ENCODE peak calls at places on chromosomes 4 and X, in eight cellular contexts. One of them, this sample, is unnamed.

GRCh38 chrX:6053126-6053625 is 175.5 kb downstream of the NLGN4X start:
- DNase-seq in H7: no peak
- DNase-seq in psoas muscle: no peak
- DNase-seq in midbrain: no peak
- DNase-seq in Karpas-422: no peak
- DNase-seq in aorta: no peak
- DNase-seq in NCI-H446 treated with DMSO at 0.1 percent for 48 hours: no peak
- DNase-seq in kidney: no peak
- DNase-seq in this sample: no peak

GRCh38 chr4:23789765-23790164 is 100.1 kb downstream of the PPARGC1A start:
- DNase-seq in H7: no peak
- DNase-seq in NCI-H446 treated with DMSO at 0.1 percent for 48 hours: no peak
- DNase-seq in Karpas-422: no peak
- DNase-seq in midbrain: no peak
- DNase-seq in kidney: peak; percentile 87
- DNase-seq in psoas muscle: no peak
- DNase-seq in aorta: peak; percentile 64
- DNase-seq in this sample: no peak

GRCh38 chr4:187908079-187908501 is 87.5 kb upstream of the ZFP42 start:
- DNase-seq in psoas muscle: no peak
- DNase-seq in aorta: no peak
- DNase-seq in Karpas-422: no peak
- DNase-seq in H7: no peak
- DNase-seq in NCI-H446 treated with DMSO at 0.1 percent for 48 hours: no peak
- DNase-seq in midbrain: no peak
- DNase-seq in kidney: no peak
- DNase-seq in this sample: no peak

GRCh38 chr4:10682397-10682796 is 2.2 kb downstream of the CLNK start:
- DNase-seq in kidney: no peak
- DNase-seq in midbrain: no peak
- DNase-seq in H7: no peak
- DNase-seq in Karpas-422: no peak
- DNase-seq in aorta: no peak
- DNase-seq in NCI-H446 treated with DMSO at 0.1 percent for 48 hours: no peak
- DNase-seq in psoas muscle: no peak
- DNase-seq in this sample: no peak

GRCh38 chr4:173448919-173449641 is 50.2 kb upstream of the SCRG1 start:
- DNase-seq in H7: no peak
- DNase-seq in midbrain: no peak
- DNase-seq in kidney: no peak
- DNase-seq in aorta: no peak
- DNase-seq in Karpas-422: no peak
- DNase-seq in psoas muscle: no peak
- DNase-seq in NCI-H446 treated with DMSO at 0.1 percent for 48 hours: peak; percentile 40
- DNase-seq in this sample: no peak

GRCh38 chr4:101037938-101038413 is 309.4 kb downstream of the PPP3CA start:
- DNase-seq in kidney: no peak
- DNase-seq in NCI-H446 treated with DMSO at 0.1 percent for 48 hours: no peak
- DNase-seq in aorta: no peak
- DNase-seq in Karpas-422: no peak
- DNase-seq in H7: no peak
- DNase-seq in psoas muscle: no peak
- DNase-seq in midbrain: no peak
- DNase-seq in this sample: no peak

GRCh38 chrX:40097492-40098263 is at the start of gene BCOR:
- DNase-seq in NCI-H446 treated with DMSO at 0.1 percent for 48 hours: peak; percentile 32
- DNase-seq in Karpas-422: peak; percentile 84
- DNase-seq in H7: peak; percentile 95
- DNase-seq in midbrain: peak; percentile 64
- DNase-seq in kidney: peak; percentile 93
- DNase-seq in aorta: peak; percentile 86
- DNase-seq in psoas muscle: peak; percentile 89
- DNase-seq in this sample: peak; percentile 71

GRCh38 chr4:119730644-119730995 is 102.0 kb upstream of the PDE5A start:
- DNase-seq in kidney: no peak
- DNase-seq in H7: no peak
- DNase-seq in aorta: no peak
- DNase-seq in midbrain: no peak
- DNase-seq in NCI-H446 treated with DMSO at 0.1 percent for 48 hours: no peak
- DNase-seq in Karpas-422: no peak
- DNase-seq in psoas muscle: no peak
- DNase-seq in this sample: no peak

GRCh38 chrX:14591976-14592375 is 62.6 kb downstream of the GLRA2 start:
- DNase-seq in kidney: no peak
- DNase-seq in psoas muscle: no peak
- DNase-seq in aorta: no peak
- DNase-seq in Karpas-422: no peak
- DNase-seq in H7: no peak
- DNase-seq in NCI-H446 treated with DMSO at 0.1 percent for 48 hours: no peak
- DNase-seq in midbrain: no peak
- DNase-seq in this sample: no peak

GRCh38 chrX:15873566-15873965 is 19.0 kb upstream of the AP1S2 start:
- DNase-seq in kidney: no peak
- DNase-seq in NCI-H446 treated with DMSO at 0.1 percent for 48 hours: no peak
- DNase-seq in H7: no peak
- DNase-seq in psoas muscle: no peak
- DNase-seq in midbrain: no peak
- DNase-seq in aorta: no peak
- DNase-seq in Karpas-422: no peak
- DNase-seq in this sample: no peak

GRCh38 chr4:11079171-11079570 is 349.5 kb downstream of the HS3ST1 start:
- DNase-seq in midbrain: no peak
- DNase-seq in H7: no peak
- DNase-seq in NCI-H446 treated with DMSO at 0.1 percent for 48 hours: no peak
- DNase-seq in Karpas-422: no peak
- DNase-seq in psoas muscle: no peak
- DNase-seq in kidney: no peak
- DNase-seq in aorta: no peak
- DNase-seq in this sample: no peak

GRCh38 chr4:23036921-23037495 is 344.3 kb downstream of the GBA3 start:
- DNase-seq in aorta: no peak
- DNase-seq in H7: no peak
- DNase-seq in kidney: no peak
- DNase-seq in midbrain: no peak
- DNase-seq in psoas muscle: no peak
- DNase-seq in NCI-H446 treated with DMSO at 0.1 percent for 48 hours: no peak
- DNase-seq in Karpas-422: no peak
- DNase-seq in this sample: no peak

GRCh38 chrX:2679534-2680485 is 11.3 kb upstream of the CD99 start:
- DNase-seq in psoas muscle: no peak
- DNase-seq in NCI-H446 treated with DMSO at 0.1 percent for 48 hours: no peak
- DNase-seq in midbrain: no peak
- DNase-seq in H7: no peak
- DNase-seq in Karpas-422: no peak
- DNase-seq in aorta: no peak
- DNase-seq in kidney: no peak
- DNase-seq in this sample: no peak

GRCh38 chr4:182863501-182863900 is 53.7 kb downstream of the DCTD start:
- DNase-seq in H7: peak; percentile 45
- DNase-seq in kidney: no peak
- DNase-seq in midbrain: no peak
- DNase-seq in NCI-H446 treated with DMSO at 0.1 percent for 48 hours: no peak
- DNase-seq in psoas muscle: no peak
- DNase-seq in Karpas-422: no peak
- DNase-seq in aorta: no peak
- DNase-seq in this sample: no peak

GRCh38 chrX:154032156-154032555 is 12.5 kb upstream of the IRAK1 start:
- DNase-seq in Karpas-422: no peak
- DNase-seq in midbrain: no peak
- DNase-seq in aorta: no peak
- DNase-seq in psoas muscle: no peak
- DNase-seq in NCI-H446 treated with DMSO at 0.1 percent for 48 hours: no peak
- DNase-seq in kidney: no peak
- DNase-seq in H7: no peak
- DNase-seq in this sample: no peak

GRCh38 chr4:122661661-122662160 is 40.8 kb upstream of the IL21 start:
- DNase-seq in Karpas-422: no peak
- DNase-seq in NCI-H446 treated with DMSO at 0.1 percent for 48 hours: no peak
- DNase-seq in kidney: no peak
- DNase-seq in psoas muscle: no peak
- DNase-seq in midbrain: no peak
- DNase-seq in H7: no peak
- DNase-seq in aorta: no peak
- DNase-seq in this sample: no peak

GRCh38 chr4:109752545-109752944 is 22.7 kb upstream of the PLA2G12A start:
- DNase-seq in NCI-H446 treated with DMSO at 0.1 percent for 48 hours: no peak
- DNase-seq in kidney: no peak
- DNase-seq in psoas muscle: no peak
- DNase-seq in Karpas-422: no peak
- DNase-seq in aorta: no peak
- DNase-seq in H7: no peak
- DNase-seq in midbrain: no peak
- DNase-seq in this sample: no peak

GRCh38 chr4:174365018-174365587 is 81.4 kb downstream of the CEP44 start:
- DNase-seq in kidney: no peak
- DNase-seq in aorta: no peak
- DNase-seq in H7: no peak
- DNase-seq in Karpas-422: peak; percentile 66
- DNase-seq in psoas muscle: no peak
- DNase-seq in midbrain: peak; percentile 31
- DNase-seq in NCI-H446 treated with DMSO at 0.1 percent for 48 hours: no peak
- DNase-seq in this sample: no peak

GRCh38 chr4:74661427-74662171 is 132.7 kb downstream of the BTC start:
- DNase-seq in aorta: no peak
- DNase-seq in kidney: no peak
- DNase-seq in H7: no peak
- DNase-seq in psoas muscle: no peak
- DNase-seq in midbrain: no peak
- DNase-seq in NCI-H446 treated with DMSO at 0.1 percent for 48 hours: no peak
- DNase-seq in Karpas-422: no peak
- DNase-seq in this sample: no peak

GRCh38 chr4:142291299-142291698 is 554.8 kb downstream of the INPP4B start:
- DNase-seq in Karpas-422: no peak
- DNase-seq in aorta: no peak
- DNase-seq in psoas muscle: no peak
- DNase-seq in midbrain: no peak
- DNase-seq in NCI-H446 treated with DMSO at 0.1 percent for 48 hours: no peak
- DNase-seq in kidney: no peak
- DNase-seq in H7: no peak
- DNase-seq in this sample: no peak

GRCh38 chr4:128796934-128797333 is 12.6 kb upstream of the JADE1 start:
- DNase-seq in psoas muscle: no peak
- DNase-seq in H7: no peak
- DNase-seq in midbrain: no peak
- DNase-seq in Karpas-422: no peak
- DNase-seq in aorta: no peak
- DNase-seq in kidney: no peak
- DNase-seq in NCI-H446 treated with DMSO at 0.1 percent for 48 hours: no peak
- DNase-seq in this sample: no peak

GRCh38 chrX:85084770-85085393 is 81.2 kb downstream of the APOOL start:
- DNase-seq in midbrain: peak; percentile 25
- DNase-seq in NCI-H446 treated with DMSO at 0.1 percent for 48 hours: peak; percentile 5
- DNase-seq in Karpas-422: peak; percentile 73
- DNase-seq in H7: peak; percentile 46
- DNase-seq in psoas muscle: no peak
- DNase-seq in kidney: no peak
- DNase-seq in aorta: no peak
- DNase-seq in this sample: no peak

GRCh38 chrX:57821703-57822375 is 88.4 kb downstream of the ZXDA start:
- DNase-seq in psoas muscle: no peak
- DNase-seq in midbrain: peak; percentile 73
- DNase-seq in Karpas-422: peak; percentile 88
- DNase-seq in NCI-H446 treated with DMSO at 0.1 percent for 48 hours: peak; percentile 19
- DNase-seq in aorta: no peak
- DNase-seq in kidney: no peak
- DNase-seq in H7: peak; percentile 15
- DNase-seq in this sample: peak; percentile 12

GRCh38 chrX:124015721-124016120 is 54.2 kb downstream of the STAG2 start:
- DNase-seq in NCI-H446 treated with DMSO at 0.1 percent for 48 hours: no peak
- DNase-seq in aorta: no peak
- DNase-seq in Karpas-422: no peak
- DNase-seq in psoas muscle: no peak
- DNase-seq in kidney: no peak
- DNase-seq in H7: no peak
- DNase-seq in midbrain: no peak
- DNase-seq in this sample: no peak

GRCh38 chrX:125205084-125205917 is 114.4 kb upstream of the TEX13C start:
- DNase-seq in Karpas-422: no peak
- DNase-seq in kidney: peak; percentile 85
- DNase-seq in H7: peak; percentile 77
- DNase-seq in psoas muscle: peak; percentile 78
- DNase-seq in midbrain: no peak
- DNase-seq in NCI-H446 treated with DMSO at 0.1 percent for 48 hours: peak; percentile 92
- DNase-seq in aorta: peak; percentile 57
- DNase-seq in this sample: peak; percentile 43

GRCh38 chrX:86241547-86241946 is 93.3 kb downstream of the DACH2 start:
- DNase-seq in kidney: no peak
- DNase-seq in psoas muscle: no peak
- DNase-seq in Karpas-422: no peak
- DNase-seq in H7: no peak
- DNase-seq in midbrain: no peak
- DNase-seq in NCI-H446 treated with DMSO at 0.1 percent for 48 hours: no peak
- DNase-seq in aorta: no peak
- DNase-seq in this sample: no peak

GRCh38 chrX:123803331-123803983 is 56.4 kb upstream of the XIAP start:
- DNase-seq in midbrain: no peak
- DNase-seq in H7: no peak
- DNase-seq in NCI-H446 treated with DMSO at 0.1 percent for 48 hours: peak; percentile 29
- DNase-seq in aorta: no peak
- DNase-seq in Karpas-422: no peak
- DNase-seq in kidney: no peak
- DNase-seq in psoas muscle: no peak
- DNase-seq in this sample: no peak

GRCh38 chr4:141802324-141802723 is 165.9 kb downstream of the IL15 start:
- DNase-seq in aorta: no peak
- DNase-seq in H7: no peak
- DNase-seq in psoas muscle: no peak
- DNase-seq in Karpas-422: no peak
- DNase-seq in midbrain: no peak
- DNase-seq in kidney: no peak
- DNase-seq in NCI-H446 treated with DMSO at 0.1 percent for 48 hours: no peak
- DNase-seq in this sample: no peak

GRCh38 chrX:151181088-151181487 is 4.7 kb downstream of the GPR50 start:
- DNase-seq in Karpas-422: no peak
- DNase-seq in psoas muscle: no peak
- DNase-seq in NCI-H446 treated with DMSO at 0.1 percent for 48 hours: no peak
- DNase-seq in H7: no peak
- DNase-seq in kidney: no peak
- DNase-seq in midbrain: no peak
- DNase-seq in aorta: no peak
- DNase-seq in this sample: no peak

GRCh38 chr4:92551616-92552015 is 247.8 kb downstream of the GRID2 start:
- DNase-seq in Karpas-422: no peak
- DNase-seq in psoas muscle: no peak
- DNase-seq in NCI-H446 treated with DMSO at 0.1 percent for 48 hours: no peak
- DNase-seq in aorta: no peak
- DNase-seq in H7: no peak
- DNase-seq in midbrain: peak; percentile 14
- DNase-seq in kidney: no peak
- DNase-seq in this sample: no peak

GRCh38 chrX:50704987-50705386 is 109.0 kb downstream of the SHROOM4 start:
- DNase-seq in Karpas-422: no peak
- DNase-seq in psoas muscle: no peak
- DNase-seq in NCI-H446 treated with DMSO at 0.1 percent for 48 hours: no peak
- DNase-seq in aorta: no peak
- DNase-seq in kidney: no peak
- DNase-seq in midbrain: no peak
- DNase-seq in H7: no peak
- DNase-seq in this sample: no peak

GRCh38 chr4:2837904-2838496 is 5.6 kb upstream of the ADD1 start:
- DNase-seq in Karpas-422: peak; percentile 74
- DNase-seq in NCI-H446 treated with DMSO at 0.1 percent for 48 hours: no peak
- DNase-seq in midbrain: peak; percentile 37
- DNase-seq in H7: peak; percentile 48
- DNase-seq in kidney: peak; percentile 84
- DNase-seq in psoas muscle: no peak
- DNase-seq in aorta: peak; percentile 82
- DNase-seq in this sample: peak; percentile 45

GRCh38 chr4:47553329-47554125 is 68.5 kb downstream of the ATP10D start:
- DNase-seq in Karpas-422: no peak
- DNase-seq in H7: no peak
- DNase-seq in NCI-H446 treated with DMSO at 0.1 percent for 48 hours: no peak
- DNase-seq in psoas muscle: no peak
- DNase-seq in midbrain: no peak
- DNase-seq in kidney: no peak
- DNase-seq in aorta: no peak
- DNase-seq in this sample: no peak

GRCh38 chr4:1293531-1293941 is 3.8 kb downstream of the MAEA start:
- DNase-seq in NCI-H446 treated with DMSO at 0.1 percent for 48 hours: no peak
- DNase-seq in psoas muscle: peak; percentile 30
- DNase-seq in kidney: peak; percentile 49
- DNase-seq in Karpas-422: peak; percentile 65
- DNase-seq in aorta: peak; percentile 41
- DNase-seq in H7: peak; percentile 37
- DNase-seq in midbrain: no peak
- DNase-seq in this sample: no peak

This sample was measured in gastrocnemius medialis.